ENCODE peak calls at places on chromosomes 5 and 9, in nine cellular contexts. T is GM12892, E is breast epithelium, C is GM12891, M is sigmoid colon, H is GM12878, B is K562, P is HCT116, U is upper lobe of left lung. G is an unnamed sample.
A peak's percentile ranks its signal among the peaks of the same experiment; 100 is the strongest.

GRCh38 chr5:154145268-154145667 is 45.3 kb upstream of the GALNT10 start:
- DNase-seq in B (no peak), E (no peak), T (no peak), C (no peak), M (no peak), H (no peak), U (no peak), P (no peak), G (no peak)

GRCh38 chr5:150507283-150508020 is 479 bp upstream of the NDST1 start:
- DNase-seq in H (no peak), B (no peak), P (no peak), C (no peak), T (no peak), E (no peak), U (no peak), M (no peak), G (no peak)

GRCh38 chr5:65816729-65817128 is 94.7 kb downstream of the NLN start:
- DNase-seq in E (no peak), M (no peak), U (no peak), P (no peak), B (no peak), H (no peak), T (no peak), C (no peak), G (no peak)

GRCh38 chr9:6889868-6890267 is 132.1 kb downstream of the KDM4C start:
- DNase-seq in P (no peak), U (no peak), B (no peak), M (no peak), E (no peak), T (no peak), C (no peak), H (no peak), G (no peak)

GRCh38 chr5:103436661-103437060 is 125.9 kb downstream of the NUDT12 start:
- DNase-seq in T (no peak), C (no peak), B (no peak), E (no peak), U (no peak), H (no peak), P (no peak), M (no peak), G (no peak)

GRCh38 chr5:82417776-82418607 is 139.8 kb upstream of the RPS23 start:
- DNase-seq in P (no peak), T (no peak), M (no peak), E (no peak), H (no peak), C (no peak), U (no peak), B (no peak), G (no peak)

GRCh38 chr5:98483301-98483700 is 290.2 kb upstream of the RGMB start:
- DNase-seq in U (no peak), B (no peak), C (no peak), M (no peak), T (no peak), H (no peak), E (no peak), P (no peak), G (no peak)

GRCh38 chr5:78760411-78761169 is 112.0 kb upstream of the LHFPL2 start:
- DNase-seq in E (no peak), B (no peak), U (no peak), M (no peak), T (no peak), P (no peak), C (no peak), H (no peak), G (no peak)

GRCh38 chr5:474826-475661 is 32.1 kb downstream of the EXOC3 start:
- DNase-seq in E (no peak), P (no peak), B (no peak), U (peak; percentile 87), H (no peak), C (no peak), M (peak; percentile 69), T (no peak), G (peak; percentile 78)

GRCh38 chr5:151213803-151214613 is 9.9 kb downstream of the CCDC69 start:
- DNase-seq in T (peak; percentile 87), M (peak; percentile 91), U (peak; percentile 66), H (peak; percentile 93), P (no peak), C (peak; percentile 66), B (peak; percentile 95), E (no peak), G (peak; percentile 89)

GRCh38 chr5:56481147-56481997 is 248.2 kb upstream of the ANKRD55 start:
- DNase-seq in H (peak; percentile 23), E (no peak), P (no peak), T (peak; percentile 28), M (peak; percentile 76), U (peak; percentile 70), B (no peak), C (no peak), G (no peak)

GRCh38 chr5:94969174-94969573 is 315.7 kb downstream of the MCTP1 start:
- DNase-seq in B (peak; percentile 9), P (peak; percentile 28), C (no peak), U (no peak), E (no peak), M (no peak), T (no peak), H (no peak), G (no peak)

GRCh38 chr5:88145603-88146467 is 122.8 kb downstream of the TMEM161B start:
- DNase-seq in P (no peak), E (no peak), T (no peak), C (no peak), M (no peak), U (no peak), B (peak; percentile 21), H (no peak), G (no peak)

GRCh38 chr5:103744159-103744558 is 181.6 kb upstream of the NUDT12 start:
- DNase-seq in E (no peak), B (no peak), H (no peak), U (no peak), T (no peak), P (no peak), C (no peak), M (no peak), G (no peak)

GRCh38 chr5:24163091-24163490 is 481.7 kb downstream of the CDH10 start:
- DNase-seq in P (no peak), E (no peak), H (no peak), T (no peak), U (no peak), B (no peak), C (no peak), M (no peak), G (no peak)

GRCh38 chr5:84430863-84431663 is 46.4 kb upstream of the EDIL3 start:
- DNase-seq in M (no peak), P (no peak), T (no peak), C (no peak), B (no peak), E (no peak), U (no peak), H (no peak), G (no peak)

GRCh38 chr9:133935328-133936040 is 56.6 kb downstream of the VAV2 start:
- DNase-seq in E (peak; percentile 64), M (peak; percentile 88), B (no peak), T (no peak), P (no peak), C (no peak), H (no peak), U (peak; percentile 83), G (no peak)

GRCh38 chr9:35726876-35727438 is 5.0 kb downstream of the TLN1 start:
- DNase-seq in C (no peak), U (no peak), M (peak; percentile 91), B (no peak), E (no peak), T (no peak), P (no peak), H (no peak), G (no peak)
- TF ChIP-seq POLR2AphosphoS5 in C (no peak), U (no peak), M (peak; percentile 26), B (no peak), E (no peak), T (no peak), P (no peak), H (no peak), G (no peak)

GRCh38 chr9:121321039-121321503 is 49.0 kb downstream of the STOM start:
- DNase-seq in C (no peak), H (no peak), T (no peak), U (no peak), M (peak; percentile 74), P (no peak), E (no peak), B (no peak), G (no peak)
- TF ChIP-seq POLR2AphosphoS5 in C (no peak), H (no peak), T (no peak), U (no peak), M (no peak), P (no peak), E (no peak), B (no peak), G (no peak)

GRCh38 chr9:77649109-77649812 is 1.1 kb upstream of the GNA14 start:
- DNase-seq in T (no peak), U (no peak), H (no peak), C (no peak), M (no peak), E (no peak), B (peak; percentile 8), P (peak; percentile 10), G (no peak)

GRCh38 chr9:77647659-77648457 is at the start of gene GNA14:
- DNase-seq in E (no peak), B (no peak), U (peak; percentile 86), H (no peak), C (peak; percentile 11), T (no peak), M (peak; percentile 71), P (no peak), G (no peak)

GRCh38 chr9:77651203-77651602 is 3.1 kb upstream of the GNA14 start:
- DNase-seq in M (no peak), E (no peak), P (no peak), C (no peak), U (no peak), B (no peak), H (no peak), T (no peak), G (no peak)

GRCh38 chr9:77647267-77647658 is 859 bp downstream of the GNA14 start:
- DNase-seq in C (no peak), U (no peak), M (no peak), P (no peak), E (no peak), B (no peak), T (no peak), H (no peak), G (no peak)

DNA sequence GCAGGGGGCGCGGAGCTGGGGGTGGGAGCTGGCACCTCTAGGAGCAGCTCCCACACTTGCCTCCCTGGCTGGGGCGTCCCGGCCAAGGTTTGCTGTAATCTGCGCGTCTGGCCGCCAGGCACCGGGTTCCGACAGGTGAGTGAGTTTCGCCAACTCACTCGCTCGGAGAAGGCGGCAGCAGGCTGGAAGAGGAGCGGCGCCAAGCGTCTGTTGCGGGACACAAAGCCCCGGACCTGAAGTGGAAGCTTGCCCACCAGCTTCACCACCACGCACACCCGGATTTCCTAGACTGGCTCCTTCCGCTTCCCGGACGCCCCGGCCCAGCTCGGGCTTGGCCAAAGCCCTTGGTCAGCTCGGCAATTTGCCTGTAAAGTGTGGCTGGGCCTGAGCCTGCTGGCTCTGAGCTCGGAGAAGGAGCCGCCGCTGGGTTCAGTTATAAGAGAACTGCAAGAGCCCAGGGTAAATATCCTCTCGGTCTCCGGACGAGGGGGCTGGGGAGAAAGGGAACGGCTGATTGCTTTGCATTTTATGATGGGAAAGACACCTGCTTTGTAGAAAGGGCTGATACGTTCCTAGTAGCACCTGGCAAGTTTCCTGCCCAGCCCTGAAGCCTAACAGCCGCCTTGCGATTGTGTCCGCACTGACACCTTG is 461 bp upstream of the GNA14 start:
- DNase-seq in H (no peak), B (no peak), M (peak; percentile 82), U (peak; percentile 88), E (peak; percentile 58), C (peak; percentile 11), T (no peak), P (no peak), G (peak; percentile 80)
- TF ChIP-seq POLR2AphosphoS5 in H (no peak), B (no peak), M (no peak), U (peak; percentile 69), E (peak; percentile 17), C (no peak), T (no peak), P (no peak), G (no peak)

GRCh38 chr9:128818839-128819715 is 777 bp downstream of the ENDOG start:
- DNase-seq in P (no peak), E (no peak), C (peak; percentile 54), H (no peak), M (no peak), T (peak; percentile 62), U (peak; percentile 93), B (peak; percentile 57), G (no peak)
- TF ChIP-seq POLR2AphosphoS5 in P (no peak), E (no peak), C (no peak), H (no peak), M (no peak), T (no peak), U (no peak), B (no peak), G (no peak)

G was measured in suprapubic skin.